ENCODE peak calls at places on chromosomes 6 and 20, in four cellular contexts. V, P, Q and A are unnamed samples.

GRCh38 chr20:18999076-18999475 is 185.5 kb downstream of the SCP2D1 start:
- DNase-seq in V (no peak), P (no peak), Q (no peak), A (no peak)

GRCh38 chr6:154591220-154591619 is 80.7 kb upstream of the CNKSR3 start:
- DNase-seq in V (no peak), P (no peak), Q (no peak), A (no peak)

GRCh38 chr20:24736131-24736843 is 212.8 kb upstream of the CST7 start:
- DNase-seq in V (no peak), P (no peak), Q (no peak), A (no peak)

GRCh38 chr20:50369225-50370035 is 140.8 kb upstream of the PTPN1 start:
- DNase-seq in V (no peak), P (no peak), Q (no peak), A (no peak)

GRCh38 chr20:64188682-64189529 is 24.7 kb downstream of the MYT1 start:
- DNase-seq in V (no peak), P (peak), Q (no peak), A (no peak)

GRCh38 chr6:127146935-127147334 is 28.5 kb downstream of the RSPO3 start:
- DNase-seq in V (no peak), P (no peak), Q (no peak), A (no peak)

GRCh38 chr20:15699431-15700146 is 873.7 kb downstream of the KIF16B start:
- DNase-seq in V (no peak), P (no peak), Q (no peak), A (no peak)

GRCh38 chr20:33657704-33658095 is 4.4 kb upstream of the C20orf144 start:
- DNase-seq in V (no peak), P (no peak), Q (no peak), A (no peak)

GRCh38 chr6:136656121-136656520 is 105.9 kb upstream of the MAP7 start:
- DNase-seq in V (no peak), P (no peak), Q (no peak), A (no peak)

GRCh38 chr20:43963233-43963632 is 48.6 kb downstream of the TOX2 start:
- DNase-seq in V (no peak), P (no peak), Q (no peak), A (no peak)

GRCh38 chr20:3753098-3753497 is 14.5 kb downstream of the ADISSP start:
- DNase-seq in V (peak), P (peak), Q (peak), A (peak)

GRCh38 chr6:40585661-40586269 is 1.4 kb downstream of the LRFN2 start:
- DNase-seq in V (no peak), P (peak), Q (no peak), A (no peak)

GRCh38 chr6:102039450-102039849 is 645.9 kb downstream of the GRIK2 start:
- DNase-seq in V (no peak), P (no peak), Q (no peak), A (no peak)

GRCh38 chr20:48603819-48604405 is 223.9 kb downstream of the PREX1 start:
- DNase-seq in V (no peak), P (no peak), Q (no peak), A (no peak)

GRCh38 chr6:168196385-168196860 is 117.4 kb upstream of the FRMD1 start:
- DNase-seq in V (no peak), P (no peak), Q (no peak), A (no peak)

GRCh38 chr6:11414564-11414963 is 123.0 kb upstream of the TMEM170B start:
- DNase-seq in V (no peak), P (no peak), Q (no peak), A (no peak)

GRCh38 chr20:2942439-2942838 is 69.2 kb downstream of the PTPRA start:
- DNase-seq in V (no peak), P (no peak), Q (no peak), A (no peak)

GRCh38 chr6:43635387-43636311 is at the start of gene MAD2L1BP:
- DNase-seq in V (peak), P (peak), Q (peak), A (peak)

GRCh38 chr6:32462609-32463008 is 22.9 kb downstream of the HLA-DRA start:
- DNase-seq in V (no peak), P (peak), Q (no peak), A (no peak)

GRCh38 chr6:152323376-152323775 is 313.8 kb downstream of the SYNE1 start:
- DNase-seq in V (no peak), P (no peak), Q (no peak), A (no peak)

GRCh38 chr20:64152906-64153305 is 11.3 kb upstream of the MYT1 start:
- DNase-seq in V (no peak), P (no peak), Q (no peak), A (no peak)

GRCh38 chr6:70843328-70843918 is 113.4 kb downstream of the B3GAT2 start:
- DNase-seq in V (no peak), P (no peak), Q (no peak), A (no peak)

GRCh38 chr20:63085087-63085861 is 78.5 kb upstream of the BHLHE23 start:
- DNase-seq in V (no peak), P (no peak), Q (no peak), A (no peak)

GRCh38 chr6:24358219-24358821 is 461 bp upstream of the DCDC2 start:
- DNase-seq in V (no peak), P (peak), Q (no peak), A (no peak)

GRCh38 chr20:49775229-49775693 is 37.4 kb upstream of the SLC9A8 start:
- DNase-seq in V (no peak), P (peak), Q (no peak), A (no peak)

GRCh38 chr20:17610566-17611289 is 40.9 kb downstream of the DSTN start:
- DNase-seq in V (no peak), P (no peak), Q (peak), A (no peak)

GRCh38 chr6:33875141-33875581 is 71.4 kb upstream of the MLN start:
- DNase-seq in V (no peak), P (no peak), Q (no peak), A (no peak)

GRCh38 chr20:36830791-36831691 is 44.9 kb upstream of the TLDC2 start:
- DNase-seq in V (no peak), P (no peak), Q (no peak), A (no peak)

GRCh38 chr6:63816979-63817436 is 181.4 kb downstream of the PHF3 start:
- DNase-seq in V (no peak), P (peak), Q (no peak), A (no peak)

GRCh38 chr20:53739799-53740785 is 146.5 kb upstream of the ZNF217 start:
- DNase-seq in V (no peak), P (no peak), Q (no peak), A (no peak)

GRCh38 chr6:77015350-77015749 is 447.9 kb downstream of the HTR1B start:
- DNase-seq in V (no peak), P (no peak), Q (no peak), A (no peak)

GRCh38 chr6:227074-227782 is 65.1 kb upstream of the DUSP22 start:
- DNase-seq in V (no peak), P (no peak), Q (no peak), A (no peak)

GRCh38 chr6:44001318-44001868 is 125.9 kb downstream of the MRPL14 start:
- DNase-seq in V (no peak), P (peak), Q (no peak), A (no peak)

GRCh38 chr20:45508068-45508886 is 7.1 kb downstream of the SPINT3 start:
- DNase-seq in V (no peak), P (no peak), Q (no peak), A (no peak)

GRCh38 chr20:13213335-13213734 is 7.7 kb upstream of the ISM1 start:
- DNase-seq in V (no peak), P (no peak), Q (no peak), A (no peak)